ENCODE peak calls at places on chromosomes 16 and 17, in ten cellular contexts. One of them, this sample, is unnamed.

GRCh38 chr17:60602385-60602742 is 2.4 kb downstream of the PPM1D start:
- DNase-seq in cardiac muscle cell: no peak
- DNase-seq in fibroblast of the aortic adventitia: no peak
- DNase-seq in A673: no peak
- DNase-seq in stomach: no peak
- DNase-seq in cardiac fibroblast: no peak
- DNase-seq in suprapubic skin: no peak
- DNase-seq in astrocyte of the spinal cord: no peak
- DNase-seq in AG09309: no peak
- DNase-seq in brain microvascular endothelial cell: peak; percentile 6
- DNase-seq in this sample: no peak

GRCh38 chr17:48013876-48014602 is 23.6 kb downstream of the COPZ2 start:
- DNase-seq in stomach: no peak
- DNase-seq in cardiac muscle cell: no peak
- DNase-seq in suprapubic skin: no peak
- DNase-seq in fibroblast of the aortic adventitia: no peak
- DNase-seq in A673: no peak
- DNase-seq in astrocyte of the spinal cord: no peak
- DNase-seq in cardiac fibroblast: no peak
- DNase-seq in AG09309: no peak
- DNase-seq in brain microvascular endothelial cell: no peak
- DNase-seq in this sample: no peak

GRCh38 chr17:72117470-72117747 is 3.4 kb upstream of the SOX9 start:
- DNase-seq in fibroblast of the aortic adventitia: no peak
- DNase-seq in suprapubic skin: no peak
- DNase-seq in cardiac fibroblast: no peak
- DNase-seq in A673: no peak
- DNase-seq in stomach: no peak
- DNase-seq in brain microvascular endothelial cell: no peak
- DNase-seq in cardiac muscle cell: no peak
- DNase-seq in AG09309: no peak
- DNase-seq in astrocyte of the spinal cord: no peak
- DNase-seq in this sample: no peak

GRCh38 chr16:80058236-80058635 is 457.7 kb upstream of the MAF start:
- DNase-seq in brain microvascular endothelial cell: no peak
- DNase-seq in suprapubic skin: peak; percentile 70
- DNase-seq in fibroblast of the aortic adventitia: peak; percentile 2
- DNase-seq in stomach: no peak
- DNase-seq in astrocyte of the spinal cord: no peak
- DNase-seq in cardiac muscle cell: no peak
- DNase-seq in A673: no peak
- DNase-seq in AG09309: no peak
- DNase-seq in cardiac fibroblast: peak; percentile 6
- DNase-seq in this sample: peak; percentile 0

GRCh38 chr16:35575432-35575821 is 2116.0 kb downstream of the TP53TG3F start:
- DNase-seq in suprapubic skin: no peak
- DNase-seq in astrocyte of the spinal cord: no peak
- DNase-seq in stomach: no peak
- DNase-seq in cardiac muscle cell: no peak
- DNase-seq in AG09309: no peak
- DNase-seq in fibroblast of the aortic adventitia: no peak
- DNase-seq in A673: no peak
- DNase-seq in brain microvascular endothelial cell: no peak
- DNase-seq in cardiac fibroblast: no peak
- DNase-seq in this sample: no peak

GRCh38 chr16:87540072-87540976 is 47.5 kb upstream of the ZCCHC14 start:
- DNase-seq in cardiac fibroblast: no peak
- DNase-seq in suprapubic skin: no peak
- DNase-seq in A673: no peak
- DNase-seq in cardiac muscle cell: no peak
- DNase-seq in AG09309: no peak
- DNase-seq in astrocyte of the spinal cord: no peak
- DNase-seq in brain microvascular endothelial cell: no peak
- DNase-seq in stomach: no peak
- DNase-seq in fibroblast of the aortic adventitia: peak; percentile 38
- DNase-seq in this sample: no peak

GRCh38 chr16:58336332-58337089 is 41.7 kb upstream of the PRSS54 start:
- DNase-seq in cardiac muscle cell: peak; percentile 86
- DNase-seq in cardiac fibroblast: peak; percentile 76
- DNase-seq in astrocyte of the spinal cord: peak; percentile 70
- DNase-seq in AG09309: peak; percentile 17
- DNase-seq in A673: peak; percentile 83
- DNase-seq in stomach: peak; percentile 87
- DNase-seq in fibroblast of the aortic adventitia: peak; percentile 73
- DNase-seq in brain microvascular endothelial cell: peak; percentile 80
- DNase-seq in suprapubic skin: peak; percentile 86
- DNase-seq in this sample: peak; percentile 75

GRCh38 chr17:62591323-62591722 is 36.1 kb upstream of the MRC2 start:
- DNase-seq in A673: no peak
- DNase-seq in astrocyte of the spinal cord: no peak
- DNase-seq in cardiac muscle cell: no peak
- DNase-seq in brain microvascular endothelial cell: no peak
- DNase-seq in AG09309: no peak
- DNase-seq in cardiac fibroblast: no peak
- DNase-seq in stomach: no peak
- DNase-seq in suprapubic skin: no peak
- DNase-seq in fibroblast of the aortic adventitia: no peak
- DNase-seq in this sample: no peak

GRCh38 chr17:179721-180379 is 1.6 kb downstream of the DOC2B start:
- DNase-seq in A673: no peak
- DNase-seq in suprapubic skin: no peak
- DNase-seq in fibroblast of the aortic adventitia: no peak
- DNase-seq in brain microvascular endothelial cell: no peak
- DNase-seq in AG09309: no peak
- DNase-seq in astrocyte of the spinal cord: no peak
- DNase-seq in cardiac muscle cell: no peak
- DNase-seq in cardiac fibroblast: no peak
- DNase-seq in stomach: no peak
- DNase-seq in this sample: no peak

GRCh38 chr16:64657316-64658011 is 464.4 kb downstream of the CDH11 start:
- DNase-seq in suprapubic skin: no peak
- DNase-seq in stomach: no peak
- DNase-seq in astrocyte of the spinal cord: peak; percentile 71
- DNase-seq in AG09309: peak; percentile 16
- DNase-seq in fibroblast of the aortic adventitia: peak; percentile 35
- DNase-seq in cardiac muscle cell: no peak
- DNase-seq in brain microvascular endothelial cell: peak; percentile 91
- DNase-seq in A673: no peak
- DNase-seq in cardiac fibroblast: no peak
- DNase-seq in this sample: peak; percentile 20

GRCh38 chr17:21510686-21511367 is 134.7 kb downstream of the KCNJ12 start:
- DNase-seq in cardiac fibroblast: no peak
- DNase-seq in brain microvascular endothelial cell: no peak
- DNase-seq in stomach: no peak
- DNase-seq in A673: peak; percentile 15
- DNase-seq in suprapubic skin: no peak
- DNase-seq in fibroblast of the aortic adventitia: no peak
- DNase-seq in astrocyte of the spinal cord: peak; percentile 10
- DNase-seq in cardiac muscle cell: no peak
- DNase-seq in AG09309: no peak
- DNase-seq in this sample: no peak

GRCh38 chr16:86924537-86924936 is 346.2 kb downstream of the FOXL1 start:
- DNase-seq in AG09309: peak; percentile 61
- DNase-seq in cardiac muscle cell: no peak
- DNase-seq in brain microvascular endothelial cell: peak; percentile 76
- DNase-seq in fibroblast of the aortic adventitia: peak; percentile 91
- DNase-seq in stomach: no peak
- DNase-seq in suprapubic skin: no peak
- DNase-seq in A673: no peak
- DNase-seq in astrocyte of the spinal cord: peak; percentile 85
- DNase-seq in cardiac fibroblast: peak; percentile 55
- DNase-seq in this sample: peak; percentile 58

GRCh38 chr17:62705116-62705515 is 77.6 kb downstream of the MRC2 start:
- DNase-seq in cardiac fibroblast: peak; percentile 39
- DNase-seq in AG09309: no peak
- DNase-seq in astrocyte of the spinal cord: no peak
- DNase-seq in fibroblast of the aortic adventitia: peak; percentile 51
- DNase-seq in suprapubic skin: no peak
- DNase-seq in brain microvascular endothelial cell: no peak
- DNase-seq in stomach: peak; percentile 34
- DNase-seq in cardiac muscle cell: peak; percentile 44
- DNase-seq in A673: no peak
- DNase-seq in this sample: no peak

DNA sequence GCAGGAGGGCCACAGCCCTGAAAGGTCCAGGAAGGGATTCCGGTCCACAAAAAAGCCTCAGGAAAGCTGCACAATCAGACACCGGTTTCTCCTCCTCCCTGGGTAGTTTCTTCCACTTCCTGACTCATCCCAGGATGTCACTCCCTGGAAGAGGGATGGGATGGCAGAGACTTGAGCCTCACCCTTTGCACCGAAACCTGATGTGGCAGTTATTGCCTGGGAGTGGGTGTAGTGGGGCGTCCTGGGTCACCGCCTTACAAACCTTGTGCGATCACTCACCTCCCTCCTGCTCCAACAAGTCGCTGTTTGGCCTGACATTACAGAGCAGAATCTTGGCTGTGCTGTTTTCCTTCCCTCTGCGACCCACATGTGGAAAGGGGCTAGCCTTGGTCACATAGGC is 70.8 kb downstream of the LYRM1 start:
- DNase-seq in AG09309: no peak
- DNase-seq in cardiac muscle cell: no peak
- DNase-seq in brain microvascular endothelial cell: no peak
- DNase-seq in cardiac fibroblast: no peak
- DNase-seq in stomach: no peak
- DNase-seq in suprapubic skin: no peak
- DNase-seq in astrocyte of the spinal cord: no peak
- DNase-seq in A673: no peak
- DNase-seq in fibroblast of the aortic adventitia: no peak
- DNase-seq in this sample: no peak
- TF ChIP-seq CTCF in AG09309: no peak
- TF ChIP-seq CTCF in cardiac muscle cell: no peak
- TF ChIP-seq CTCF in brain microvascular endothelial cell: no peak
- TF ChIP-seq CTCF in cardiac fibroblast: no peak
- TF ChIP-seq CTCF in stomach: no peak
- TF ChIP-seq CTCF in suprapubic skin: no peak
- TF ChIP-seq CTCF in astrocyte of the spinal cord: no peak
- TF ChIP-seq CTCF in A673: no peak
- TF ChIP-seq CTCF in fibroblast of the aortic adventitia: no peak
- TF ChIP-seq CTCF in this sample: no peak

GRCh38 chr16:6266703-6267102 is 1065.9 kb upstream of the RBFOX1 start:
- DNase-seq in suprapubic skin: no peak
- DNase-seq in stomach: no peak
- DNase-seq in brain microvascular endothelial cell: no peak
- DNase-seq in fibroblast of the aortic adventitia: no peak
- DNase-seq in AG09309: no peak
- DNase-seq in cardiac fibroblast: no peak
- DNase-seq in cardiac muscle cell: no peak
- DNase-seq in A673: no peak
- DNase-seq in astrocyte of the spinal cord: no peak
- DNase-seq in this sample: no peak
- H3K4me3 ChIP-seq in suprapubic skin: no peak overlapping the region
- H3K4me3 ChIP-seq in stomach: no peak overlapping the region
- H3K4me3 ChIP-seq in brain microvascular endothelial cell: no peak overlapping the region
- H3K4me3 ChIP-seq in fibroblast of the aortic adventitia: no peak overlapping the region
- H3K4me3 ChIP-seq in AG09309: no peak overlapping the region
- H3K4me3 ChIP-seq in cardiac fibroblast: no peak overlapping the region
- H3K4me3 ChIP-seq in cardiac muscle cell: no peak overlapping the region
- H3K4me3 ChIP-seq in A673: no peak overlapping the region
- H3K4me3 ChIP-seq in astrocyte of the spinal cord: no peak overlapping the region
- H3K4me3 ChIP-seq in this sample: no peak overlapping the region

GRCh38 chr16:82582971-82583370 is 43.8 kb upstream of the CDH13 start:
- DNase-seq in stomach: no peak
- DNase-seq in AG09309: no peak
- DNase-seq in cardiac muscle cell: no peak
- DNase-seq in brain microvascular endothelial cell: no peak
- DNase-seq in fibroblast of the aortic adventitia: no peak
- DNase-seq in suprapubic skin: no peak
- DNase-seq in cardiac fibroblast: no peak
- DNase-seq in A673: no peak
- DNase-seq in astrocyte of the spinal cord: no peak
- DNase-seq in this sample: no peak

GRCh38 chr16:82585675-82586074 is 41.1 kb upstream of the CDH13 start:
- DNase-seq in A673: no peak
- DNase-seq in AG09309: peak; percentile 29
- DNase-seq in suprapubic skin: no peak
- DNase-seq in cardiac fibroblast: peak; percentile 10
- DNase-seq in brain microvascular endothelial cell: peak; percentile 24
- DNase-seq in fibroblast of the aortic adventitia: no peak
- DNase-seq in cardiac muscle cell: no peak
- DNase-seq in astrocyte of the spinal cord: peak; percentile 83
- DNase-seq in stomach: no peak
- DNase-seq in this sample: peak; percentile 20

GRCh38 chr16:82583415-82583814 is 43.4 kb upstream of the CDH13 start:
- DNase-seq in fibroblast of the aortic adventitia: no peak
- DNase-seq in suprapubic skin: no peak
- DNase-seq in brain microvascular endothelial cell: no peak
- DNase-seq in cardiac muscle cell: no peak
- DNase-seq in AG09309: no peak
- DNase-seq in stomach: no peak
- DNase-seq in astrocyte of the spinal cord: peak; percentile 3
- DNase-seq in cardiac fibroblast: no peak
- DNase-seq in A673: no peak
- DNase-seq in this sample: no peak

GRCh38 chr16:82584553-82585152 is 42.1 kb upstream of the CDH13 start:
- DNase-seq in cardiac fibroblast: no peak
- DNase-seq in fibroblast of the aortic adventitia: no peak
- DNase-seq in astrocyte of the spinal cord: no peak
- DNase-seq in AG09309: no peak
- DNase-seq in A673: no peak
- DNase-seq in brain microvascular endothelial cell: no peak
- DNase-seq in cardiac muscle cell: no peak
- DNase-seq in suprapubic skin: no peak
- DNase-seq in stomach: no peak
- DNase-seq in this sample: no peak

DNA sequence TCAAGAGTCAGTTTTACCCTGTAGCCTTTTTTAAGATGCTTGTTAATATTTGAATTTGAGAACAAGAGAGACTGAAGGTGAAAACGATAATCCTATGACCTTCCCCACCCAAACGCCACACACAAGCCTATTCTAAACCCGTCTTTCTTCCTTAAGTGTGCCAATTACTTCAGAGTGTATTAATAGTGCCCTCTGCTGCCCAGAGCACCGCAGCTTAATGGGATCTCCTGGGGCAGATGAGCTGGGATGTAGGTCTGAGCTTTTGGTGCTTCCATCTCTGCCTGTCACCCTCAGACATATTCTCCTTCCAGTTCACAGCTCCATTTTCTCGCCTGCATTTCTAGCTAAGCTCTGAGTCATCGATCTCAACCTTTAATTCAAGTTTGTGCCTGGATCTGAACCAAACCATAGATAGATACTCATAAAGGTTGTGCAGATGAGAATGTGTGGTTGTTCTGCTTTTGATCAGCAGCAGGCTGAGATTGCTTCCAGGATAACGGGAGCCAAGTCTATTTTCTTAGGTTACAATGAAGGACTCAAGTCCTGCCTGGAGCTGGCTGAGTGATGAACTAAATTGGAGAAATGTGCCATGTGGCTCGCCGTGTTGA is 46.4 kb upstream of the CDH13 start:
- DNase-seq in stomach: peak; percentile 35
- DNase-seq in cardiac fibroblast: peak; percentile 5
- DNase-seq in suprapubic skin: no peak
- DNase-seq in astrocyte of the spinal cord: peak; percentile 14
- DNase-seq in cardiac muscle cell: peak; percentile 19
- DNase-seq in fibroblast of the aortic adventitia: peak; percentile 3
- DNase-seq in AG09309: no peak
- DNase-seq in A673: peak; percentile 20
- DNase-seq in brain microvascular endothelial cell: no peak
- DNase-seq in this sample: peak; percentile 4
- TF ChIP-seq CTCF in stomach: no peak
- TF ChIP-seq CTCF in cardiac fibroblast: peak; percentile 23
- TF ChIP-seq CTCF in suprapubic skin: no peak
- TF ChIP-seq CTCF in astrocyte of the spinal cord: no peak
- TF ChIP-seq CTCF in cardiac muscle cell: peak; percentile 27
- TF ChIP-seq CTCF in fibroblast of the aortic adventitia: no peak
- TF ChIP-seq CTCF in AG09309: peak; percentile 55
- TF ChIP-seq CTCF in A673: peak; percentile 44
- TF ChIP-seq CTCF in brain microvascular endothelial cell: peak; percentile 58
- TF ChIP-seq CTCF in this sample: peak; percentile 23

GRCh38 chr16:19864566-19864965 is 20.1 kb downstream of the GPRC5B start:
- DNase-seq in A673: no peak
- DNase-seq in fibroblast of the aortic adventitia: no peak
- DNase-seq in cardiac muscle cell: no peak
- DNase-seq in stomach: no peak
- DNase-seq in cardiac fibroblast: no peak
- DNase-seq in suprapubic skin: no peak
- DNase-seq in AG09309: no peak
- DNase-seq in brain microvascular endothelial cell: no peak
- DNase-seq in astrocyte of the spinal cord: no peak
- DNase-seq in this sample: no peak
- H3K4me3 ChIP-seq in A673: no peak overlapping the region
- H3K4me3 ChIP-seq in fibroblast of the aortic adventitia: no peak overlapping the region
- H3K4me3 ChIP-seq in cardiac muscle cell: no peak overlapping the region
- H3K4me3 ChIP-seq in stomach: no peak overlapping the region
- H3K4me3 ChIP-seq in cardiac fibroblast: no peak overlapping the region
- H3K4me3 ChIP-seq in suprapubic skin: no peak overlapping the region
- H3K4me3 ChIP-seq in AG09309: no peak overlapping the region
- H3K4me3 ChIP-seq in brain microvascular endothelial cell: no peak overlapping the region
- H3K4me3 ChIP-seq in astrocyte of the spinal cord: no peak overlapping the region
- H3K4me3 ChIP-seq in this sample: no peak overlapping the region